ENCODE peak calls at places on chromosomes 5 and 9, in five cellular contexts. D, S, I, R and V are unnamed samples.

GRCh38 chr9:93326654-93327053 is 124.8 kb upstream of the FAM120A start:
- DNase-seq in D (no peak), S (no peak), I (no peak), R (no peak), V (no peak)

GRCh38 chr9:95025213-95026170 is 292.0 kb downstream of the FANCC start:
- DNase-seq in D (no peak), S (peak; percentile 51), I (no peak), R (no peak), V (peak; percentile 97)

GRCh38 chr5:179340465-179340864 is 4.8 kb downstream of the ADAMTS2 start:
- DNase-seq in D (no peak), S (no peak), I (no peak), R (no peak), V (no peak)

GRCh38 chr5:57902035-57902434 is 419.4 kb upstream of the ACTBL2 start:
- DNase-seq in D (no peak), S (no peak), I (no peak), R (no peak), V (no peak)

GRCh38 chr5:61167382-61167781 is 5.1 kb upstream of the SMIM15 start:
- DNase-seq in D (no peak), S (peak; percentile 6), I (no peak), R (no peak), V (no peak)

GRCh38 chr9:107819772-107820171 is 330.2 kb upstream of the KLF4 start:
- DNase-seq in D (no peak), S (no peak), I (no peak), R (no peak), V (peak; percentile 11)

GRCh38 chr9:136961279-136962065 is 9.4 kb downstream of the LCN12 start:
- DNase-seq in D (no peak), S (no peak), I (no peak), R (no peak), V (peak; percentile 26)

GRCh38 chr5:50292735-50293394 is 148.2 kb downstream of the EMB start:
- DNase-seq in D (no peak), S (no peak), I (no peak), R (no peak), V (no peak)

GRCh38 chr9:12776775-12777055 is 1.9 kb downstream of the LURAP1L start:
- DNase-seq in D (no peak), S (no peak), I (no peak), R (no peak), V (no peak)

GRCh38 chr5:151719228-151719861 is 32.6 kb upstream of the SPARC start:
- DNase-seq in D (peak; percentile 68), S (no peak), I (peak; percentile 17), R (no peak), V (peak; percentile 75)

GRCh38 chr5:156147251-156147947 is 179.6 kb upstream of the SGCD start:
- DNase-seq in D (no peak), S (no peak), I (no peak), R (no peak), V (peak; percentile 38)

GRCh38 chr5:81006955-81007636 is 46.9 kb downstream of the RASGRF2 start:
- DNase-seq in D (no peak), S (no peak), I (no peak), R (no peak), V (no peak)

GRCh38 chr5:102959055-102959454 is 160.9 kb downstream of the GIN1 start:
- DNase-seq in D (no peak), S (no peak), I (no peak), R (no peak), V (peak; percentile 85)

GRCh38 chr5:30838936-30839511 is 354.5 kb upstream of the CDH6 start:
- DNase-seq in D (no peak), S (no peak), I (no peak), R (no peak), V (no peak)